ENCODE peak calls at places on chromosomes 16 and 17, in four cellular contexts. P is mucosa of descending colon; S is effector memory CD8-positive, alpha-beta T cell; B is natural killer cell. T is an unnamed sample.

GRCh38 chr17:77687417-77687816 is 271.1 kb upstream of the TNRC6C start:
- ATAC-seq in P (no peak), S (no peak), B (no peak), T (no peak)

GRCh38 chr16:67393111-67393789 is at the start of gene TPPP3:
- ATAC-seq in P (peak), S (peak), B (peak), T (peak)

GRCh38 chr17:40224707-40225092 is 5.6 kb downstream of the WIPF2 start:
- ATAC-seq in P (no peak), S (no peak), B (no peak), T (no peak)

GRCh38 chr16:81937305-81938038 is 73.8 kb downstream of the SDR42E1 start:
- ATAC-seq in P (no peak), S (no peak), B (no peak), T (no peak)

GRCh38 chr17:54892360-54892759 is 8.3 kb upstream of the TOM1L1 start:
- ATAC-seq in P (no peak), S (no peak), B (no peak), T (no peak)

GRCh38 chr17:28124962-28125361 is 82.5 kb downstream of the NLK start:
- ATAC-seq in P (peak), S (no peak), B (no peak), T (no peak)

GRCh38 chr16:1314399-1315068 is 5.1 kb downstream of the UBE2I start:
- ATAC-seq in P (no peak), S (no peak), B (no peak), T (no peak)

GRCh38 chr17:34246872-34247271 is 8.2 kb upstream of the CCL2 start:
- ATAC-seq in P (no peak), S (no peak), B (no peak), T (no peak)

GRCh38 chr16:56336071-56336688 is 89.2 kb downstream of the AMFR start:
- ATAC-seq in P (no peak), S (no peak), B (no peak), T (no peak)

GRCh38 chr16:19743816-19744159 is 25.7 kb downstream of the IQCK start:
- ATAC-seq in P (peak), S (no peak), B (no peak), T (no peak)

GRCh38 chr17:79955167-79955549 is 80.5 kb downstream of the TBC1D16 start:
- ATAC-seq in P (no peak), S (no peak), B (no peak), T (no peak)

GRCh38 chr17:17236295-17237025 is 508 bp downstream of the FLCN start:
- ATAC-seq in P (peak), S (no peak), B (no peak), T (peak)

GRCh38 chr16:57178793-57179212 is 7.0 kb downstream of the PSME3IP1 start:
- ATAC-seq in P (no peak), S (no peak), B (no peak), T (no peak)